ENCODE peak calls at places on chromosomes 4 and X, in four cellular contexts. C is neural crest cell; Q is stimulated activated CD8-positive, alpha-beta memory T cell treated with anti-CD3 and anti-CD28 coated beads, Interleukin-12 subunit alpha, Interleukin-12 subunit beta, amount 100 ng/mL, for 4 hours; L is cardiac fibroblast. P is an unnamed sample.
A peak's percentile ranks its signal among the peaks of the same experiment; 100 is the strongest.

GRCh38 chrX:150543230-150544155 is 24.9 kb upstream of the MTM1 start:
- DNase-seq in L (no peak), C (no peak), Q (no peak), P (peak; percentile 48)

GRCh38 chr4:71009091-71009490 is 15.6 kb downstream of the DCK start:
- DNase-seq in L (peak; percentile 61), Q (no peak), C (no peak), P (no peak)

GRCh38 chr4:48945981-48946380 is 39.4 kb upstream of the OCIAD2 start:
- DNase-seq in Q (no peak), C (no peak), L (no peak), P (no peak)

GRCh38 chr4:184896868-184897715 is 71.3 kb upstream of the ACSL1 start:
- DNase-seq in L (peak; percentile 14), C (no peak), Q (no peak), P (peak; percentile 74)

GRCh38 chr4:2168469-2169319 is 73.2 kb downstream of the HAUS3 start:
- DNase-seq in Q (no peak), L (no peak), C (no peak), P (no peak)

GRCh38 chrX:37825225-37825842 is 22.0 kb downstream of the DYNLT3 start:
- DNase-seq in L (peak; percentile 45), C (peak; percentile 21), Q (no peak), P (peak; percentile 17)

GRCh38 chr4:52052475-52052780 is 1.3 kb downstream of the SPATA18 start:
- DNase-seq in C (no peak), L (peak; percentile 78), Q (no peak), P (peak; percentile 66)

GRCh38 chr4:153649572-153649991 is 34.5 kb upstream of the TLR2 start:
- DNase-seq in C (no peak), Q (no peak), L (peak; percentile 65), P (no peak)

GRCh38 chrX:119694601-119695534 is 1.9 kb upstream of the SEPTIN6 start:
- DNase-seq in L (no peak), C (no peak), Q (no peak), P (no peak)

GRCh38 chrX:31123335-31123734 is 51.5 kb upstream of the FTHL17 start:
- DNase-seq in Q (no peak), C (no peak), L (no peak), P (no peak)

GRCh38 chr4:130336585-130337217 is 1240.7 kb downstream of the C4orf33 start:
- DNase-seq in Q (no peak), C (no peak), L (peak; percentile 46), P (no peak)

GRCh38 chr4:151407466-151408379 is 1.3 kb upstream of the FHIP1A start:
- DNase-seq in L (no peak), C (no peak), Q (no peak), P (peak; percentile 70)

GRCh38 chr4:54230479-54231418 is 1.7 kb downstream of the PDGFRA start:
- DNase-seq in C (no peak), L (peak; percentile 69), Q (no peak), P (no peak)

GRCh38 chr4:1400861-1401408 is 5.3 kb downstream of the NKX1-1 start:
- DNase-seq in C (no peak), Q (no peak), L (no peak), P (no peak)

GRCh38 chrX:45001038-45001437 is 128.1 kb downstream of the KDM6A start:
- DNase-seq in Q (no peak), C (no peak), L (no peak), P (no peak)

GRCh38 chrX:8201896-8202331 is 30.8 kb upstream of the VCX2 start:
- DNase-seq in L (no peak), C (no peak), Q (no peak), P (no peak)

GRCh38 chr4:187128226-187128625 is 404.6 kb upstream of the FAT1 start:
- DNase-seq in L (peak; percentile 67), Q (no peak), C (no peak), P (no peak)

GRCh38 chr4:112509243-112510190 is 6.5 kb downstream of the NEUROG2 start:
- DNase-seq in L (no peak), Q (no peak), C (peak; percentile 25), P (no peak)

GRCh38 chrX:13252726-13253125 is 67.1 kb downstream of the ATXN3L start:
- DNase-seq in C (no peak), Q (no peak), L (peak; percentile 43), P (no peak)

GRCh38 chr4:182938213-182938645 is 21.0 kb upstream of the DCTD start:
- DNase-seq in Q (peak; percentile 32), L (peak; percentile 77), C (peak; percentile 80), P (peak; percentile 77)

GRCh38 chrX:80016182-80016581 is 1.6 kb downstream of the TBX22 start:
- DNase-seq in Q (no peak), L (no peak), C (no peak), P (no peak)